ENCODE peak calls at places on chromosome 18, in seven cellular contexts. W, U, F, X, D, K and V are unnamed samples.

GRCh38 chr18:59910967-59911366 is 11.2 kb downstream of the PMAIP1 start:
- DNase-seq in X (no peak), F (no peak), D (no peak), U (no peak), K (no peak), W (no peak), V (no peak)

GRCh38 chr18:21991081-21991534 is 178.3 kb upstream of the GATA6 start:
- DNase-seq in U (no peak), X (no peak), D (no peak), K (no peak), F (no peak), W (no peak), V (no peak)

GRCh38 chr18:2293109-2293839 is 278.0 kb downstream of the METTL4 start:
- DNase-seq in D (no peak), U (no peak), K (no peak), X (no peak), W (no peak), F (no peak), V (no peak)

GRCh38 chr18:2083691-2084090 is 487.6 kb downstream of the METTL4 start:
- DNase-seq in K (no peak), F (peak), U (no peak), X (no peak), W (no peak), D (peak), V (no peak)

GRCh38 chr18:59606193-59607175 is 90.7 kb downstream of the CCBE1 start:
- DNase-seq in W (no peak), F (no peak), X (peak), K (no peak), U (no peak), D (no peak), V (no peak)

GRCh38 chr18:26309283-26309682 is 83.0 kb downstream of the TAF4B start:
- DNase-seq in U (no peak), W (no peak), X (peak), D (no peak), K (no peak), F (no peak), V (no peak)

GRCh38 chr18:28504100-28504499 is 327.2 kb upstream of the CDH2 start:
- DNase-seq in K (no peak), U (no peak), W (no peak), F (no peak), X (no peak), D (no peak), V (no peak)

GRCh38 chr18:47969851-47970250 is 39.4 kb upstream of the SMAD2 start:
- DNase-seq in D (no peak), W (peak), X (no peak), K (no peak), F (no peak), U (no peak), V (no peak)

GRCh38 chr18:50797147-50797546 is 22.7 kb downstream of the MRO start:
- DNase-seq in D (no peak), X (no peak), F (no peak), W (no peak), U (peak), K (no peak), V (no peak)

GRCh38 chr18:711693-712400 is 583 bp downstream of the ENOSF1 start:
- DNase-seq in F (peak), D (peak), W (peak), U (peak), K (peak), X (peak), V (peak)

GRCh38 chr18:46677609-46678470 is 20.8 kb upstream of the LOXHD1 start:
- DNase-seq in F (no peak), K (no peak), W (no peak), X (no peak), D (peak), U (no peak), V (no peak)

GRCh38 chr18:23596183-23596582 is 9.9 kb upstream of the NPC1 start:
- DNase-seq in K (no peak), W (no peak), U (no peak), D (no peak), X (no peak), F (no peak), V (no peak)

GRCh38 chr18:57771183-57771582 is 31.9 kb downstream of the ATP8B1 start:
- DNase-seq in X (no peak), K (no peak), U (peak), D (no peak), F (no peak), W (no peak), V (no peak)

GRCh38 chr18:24663026-24663425 is 202.6 kb downstream of the HRH4 start:
- DNase-seq in X (no peak), K (no peak), U (no peak), W (no peak), D (no peak), F (no peak), V (no peak)

GRCh38 chr18:1528447-1528846 is 623.8 kb downstream of the ADCYAP1 start:
- DNase-seq in K (no peak), W (no peak), F (no peak), D (no peak), X (no peak), U (no peak), V (no peak)

GRCh38 chr18:70634576-70635147 is 345.8 kb downstream of the SOCS6 start:
- DNase-seq in K (no peak), X (no peak), D (no peak), F (no peak), U (no peak), W (no peak), V (no peak)

GRCh38 chr18:28015671-28016070 is 161.3 kb downstream of the CDH2 start:
- DNase-seq in X (no peak), W (no peak), F (no peak), D (no peak), U (no peak), K (no peak), V (no peak)

GRCh38 chr18:56574827-56575226 is 63.6 kb downstream of the TXNL1 start:
- DNase-seq in F (no peak), W (no peak), X (no peak), D (no peak), U (no peak), K (no peak), V (no peak)

GRCh38 chr18:59460060-59460395 is 101.0 kb upstream of the LMAN1 start:
- DNase-seq in X (no peak), D (no peak), F (no peak), U (no peak), W (no peak), K (no peak), V (no peak)

GRCh38 chr18:267380-267687 is 513 bp downstream of the THOC1 start:
- DNase-seq in W (peak), U (no peak), D (peak), K (no peak), F (no peak), X (no peak), V (no peak)